ENCODE peak calls at places on chromosomes 5 and 9, in seven cellular contexts. C is PC-9, B is mammary epithelial cell, V is fibroblast of lung, I is A673, U is endothelial cell of umbilical vein, T is HCT116. H is an unnamed sample.

GRCh38 chr5:30918171-30918570 is 275.3 kb upstream of the CDH6 start:
- DNase-seq in C (peak; percentile 38), B (no peak), V (no peak), I (no peak), U (no peak), T (no peak), H (no peak)

GRCh38 chr9:82404484-82405280 is 416.1 kb downstream of the SPATA31D1 start:
- DNase-seq in C (no peak), B (no peak), V (peak; percentile 6), I (peak; percentile 9), U (no peak), T (no peak), H (no peak)

GRCh38 chr9:77648458-77649108 is 461 bp upstream of the GNA14 start:
- DNase-seq in C (no peak), B (peak; percentile 31), V (peak; percentile 22), I (no peak), U (peak; percentile 51), T (no peak), H (peak; percentile 34)

GRCh38 chr5:177023247-177023703 is 779 bp downstream of the ZNF346 start:
- DNase-seq in C (no peak), B (peak; percentile 29), V (no peak), I (peak; percentile 24), U (peak; percentile 50), T (no peak), H (no peak)

GRCh38 chr9:114321759-114322158 is 1.1 kb upstream of the ORM1 start:
- DNase-seq in C (no peak), B (no peak), V (no peak), I (no peak), U (no peak), T (no peak), H (no peak)

GRCh38 chr9:106503759-106504158 is 359.2 kb upstream of the ZNF462 start:
- DNase-seq in C (no peak), B (no peak), V (no peak), I (no peak), U (no peak), T (no peak), H (no peak)

GRCh38 chr9:137077010-137077747 is at the start of gene UAP1L1:
- DNase-seq in C (peak; percentile 31), B (no peak), V (peak; percentile 60), I (peak; percentile 58), U (peak; percentile 43), T (no peak), H (peak; percentile 75)

GRCh38 chr5:39713224-39713911 is 288.6 kb upstream of the DAB2 start:
- DNase-seq in C (no peak), B (no peak), V (peak; percentile 43), I (no peak), U (no peak), T (no peak), H (no peak)

GRCh38 chr5:160398806-160399205 is 1.0 kb downstream of the FAM200C start:
- DNase-seq in C (no peak), B (no peak), V (peak; percentile 33), I (no peak), U (no peak), T (no peak), H (no peak)

GRCh38 chr9:30913331-30913730 is 1471.1 kb upstream of the ACO1 start:
- DNase-seq in C (no peak), B (no peak), V (no peak), I (peak; percentile 2), U (no peak), T (no peak), H (peak; percentile 64)

GRCh38 chr9:31347082-31347617 is 1037.3 kb upstream of the ACO1 start:
- DNase-seq in C (no peak), B (peak; percentile 5), V (peak; percentile 77), I (no peak), U (peak; percentile 83), T (no peak), H (no peak)

GRCh38 chr9:91179237-91180138 is 182.2 kb downstream of the AUH start:
- DNase-seq in C (peak; percentile 58), B (peak; percentile 64), V (peak; percentile 66), I (no peak), U (no peak), T (no peak), H (no peak)

GRCh38 chr5:68805427-68805826 is 288.4 kb upstream of the SLC30A5 start:
- DNase-seq in C (no peak), B (no peak), V (no peak), I (no peak), U (no peak), T (no peak), H (no peak)

GRCh38 chr5:56169949-56170348 is 63.2 kb downstream of the ANKRD55 start:
- DNase-seq in C (no peak), B (no peak), V (no peak), I (no peak), U (no peak), T (no peak), H (no peak)

DNA sequence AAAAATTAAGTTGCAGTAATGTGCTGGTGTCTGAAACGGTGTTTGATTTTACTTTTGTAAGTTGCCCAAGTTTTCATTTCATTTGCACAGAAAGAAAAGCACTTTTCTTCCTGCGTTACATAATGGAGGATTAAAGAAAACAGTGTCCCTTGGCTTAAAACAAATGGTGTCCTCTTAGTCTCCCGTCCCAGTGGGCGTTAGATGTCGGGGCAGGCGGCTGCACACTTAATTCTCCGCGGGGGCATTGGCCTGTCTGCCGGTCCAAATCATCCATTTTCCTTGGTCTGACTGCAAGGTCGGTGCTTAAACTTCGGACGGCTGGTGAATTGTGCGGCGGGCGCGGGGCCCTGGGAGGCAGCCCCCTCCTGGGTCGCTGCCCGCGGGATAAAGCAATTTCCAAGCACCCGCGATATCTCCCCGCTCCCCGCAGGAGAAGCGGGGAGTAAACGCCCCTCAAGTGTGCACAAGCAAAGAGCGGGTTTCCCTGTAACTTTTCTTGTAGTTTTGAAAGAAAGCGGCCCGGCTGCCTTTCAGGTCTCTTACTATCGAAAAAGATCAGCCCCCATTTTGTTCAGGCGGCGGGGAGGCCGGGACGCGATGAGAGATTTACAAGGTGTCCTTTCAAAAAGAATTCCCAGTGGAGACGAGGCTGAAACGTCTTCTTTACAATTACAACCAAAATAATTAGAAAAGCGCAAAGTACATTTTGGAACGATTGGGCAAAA is 1.5 kb downstream of the IRX1 start:
- DNase-seq in C (no peak), B (no peak), V (no peak), I (no peak), U (no peak), T (no peak), H (peak; percentile 62)
- TF ChIP-seq EZH2 in C (no peak), B (no peak), V (no peak), I (no peak), U (peak; percentile 40), T (no peak), H (peak; percentile 90)

GRCh38 chr9:121651295-121652036 is at the start of gene DAB2IP:
- DNase-seq in C (no peak), B (no peak), V (peak; percentile 29), I (peak; percentile 88), U (peak; percentile 59), T (no peak), H (peak; percentile 94)
- TF ChIP-seq EZH2 in C (no peak), B (no peak), V (no peak), I (no peak), U (peak; percentile 35), T (no peak), H (no peak)

DNA sequence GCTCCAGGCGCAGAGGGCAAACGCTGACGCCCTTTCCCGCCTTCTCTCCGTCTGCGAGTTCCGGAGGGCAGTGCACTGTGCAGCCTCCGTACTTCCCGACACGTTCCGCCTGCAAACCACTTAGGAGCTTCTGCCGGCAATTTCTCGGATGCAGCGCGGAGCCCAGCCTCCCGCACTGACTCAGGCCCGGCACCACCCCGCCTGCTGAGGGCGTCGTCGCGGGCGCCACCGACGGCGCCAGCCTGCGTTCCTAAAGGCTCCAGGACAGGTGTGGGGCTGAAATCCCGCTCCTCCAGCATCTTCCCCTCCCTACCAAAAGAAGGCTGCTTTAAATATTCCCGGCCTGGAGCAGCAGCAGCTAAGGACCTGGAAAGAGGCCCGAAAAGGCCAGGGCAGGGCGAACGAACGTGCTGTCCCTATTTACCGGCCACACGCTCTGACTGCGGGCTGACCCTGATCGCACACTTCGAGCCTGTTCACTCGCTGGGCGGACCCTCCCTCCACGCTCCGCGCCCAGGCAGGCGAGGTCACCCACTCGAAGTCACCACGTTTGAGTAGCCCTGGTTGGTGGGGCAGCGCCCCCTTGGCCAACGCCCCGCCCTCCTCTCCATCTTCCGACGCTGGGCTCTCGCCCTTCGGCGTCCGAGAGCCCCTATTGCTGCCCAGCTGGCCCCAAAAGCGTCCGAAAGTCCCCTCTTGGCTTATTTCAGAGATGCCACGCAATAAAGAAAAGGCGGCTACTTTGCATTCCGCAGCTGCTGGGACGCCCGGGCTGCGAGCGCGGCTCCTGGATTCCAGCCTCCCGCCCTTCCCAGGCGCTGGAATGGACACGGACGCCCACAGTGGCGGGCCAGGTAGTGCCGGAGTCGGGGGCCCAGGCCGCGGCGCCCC is 9.6 kb upstream of the TRIM36 start:
- DNase-seq in C (no peak), B (no peak), V (no peak), I (no peak), U (no peak), T (no peak), H (peak; percentile 77)
- TF ChIP-seq EZH2 in C (no peak), B (peak; percentile 88), V (peak; percentile 86), I (no peak), U (peak; percentile 77), T (no peak), H (peak; percentile 92)

DNA sequence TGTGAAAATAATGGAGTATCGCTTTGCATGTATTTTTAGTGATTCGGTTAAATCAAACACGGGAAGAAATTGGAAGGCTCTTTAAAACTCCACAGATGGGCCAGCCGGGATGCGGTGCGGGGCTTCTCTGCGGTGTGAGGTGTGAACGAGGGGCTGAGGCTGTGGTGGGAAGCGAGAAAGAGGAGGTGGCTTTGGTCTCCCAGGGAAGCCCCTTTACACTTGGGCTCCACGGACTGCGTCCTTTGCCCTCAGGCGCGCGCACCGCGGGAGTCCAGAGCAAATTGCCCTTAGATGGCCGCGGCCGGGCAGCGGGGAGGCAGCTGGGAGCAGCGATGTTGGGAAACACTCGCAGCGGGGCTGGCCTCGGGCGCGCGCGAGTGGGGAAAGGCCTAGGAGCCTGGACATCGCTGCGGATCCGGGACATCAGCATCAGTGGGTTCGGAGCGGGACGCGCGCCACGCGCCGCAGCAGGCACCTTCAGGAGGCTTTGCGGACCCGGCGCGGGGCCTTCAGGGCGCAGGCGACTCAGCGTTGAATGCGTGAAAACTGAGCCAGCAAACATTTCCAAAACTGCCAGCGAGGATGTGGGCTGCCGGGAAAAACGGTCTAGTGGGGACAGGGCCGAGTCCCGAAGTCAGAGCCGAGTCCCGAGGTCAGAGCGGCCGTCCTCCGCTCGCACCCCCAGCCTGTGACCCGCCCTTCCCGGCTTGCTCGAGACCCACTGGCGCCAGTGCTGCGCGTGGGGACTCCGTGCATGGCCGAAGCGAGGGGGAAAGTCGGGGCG is 6.5 kb downstream of the IRX1 start:
- DNase-seq in C (no peak), B (peak; percentile 57), V (no peak), I (no peak), U (no peak), T (no peak), H (peak; percentile 59)
- TF ChIP-seq EZH2 in C (no peak), B (no peak), V (no peak), I (no peak), U (peak; percentile 74), T (no peak), H (peak; percentile 97)

GRCh38 chr5:80569086-80569960 is 757 bp downstream of the ANKRD34B start:
- DNase-seq in C (no peak), B (no peak), V (no peak), I (no peak), U (no peak), T (no peak), H (peak; percentile 58)
- TF ChIP-seq EZH2 in C (no peak), B (no peak), V (peak; percentile 76), I (peak; percentile 29), U (peak; percentile 79), T (no peak), H (peak; percentile 98)

GRCh38 chr5:173235499-173236394 is 741 bp upstream of the NKX2-5 start:
- DNase-seq in C (no peak), B (no peak), V (no peak), I (no peak), U (no peak), T (no peak), H (peak; percentile 52)
- TF ChIP-seq EZH2 in C (no peak), B (no peak), V (peak; percentile 35), I (no peak), U (no peak), T (no peak), H (no peak)

H was measured in neural progenitor cell.